ENCODE peak calls at places on chromosomes 4 and X, in ten cellular contexts. One of them, this sample, is unnamed.

GRCh38 chr4:41297832-41298231 is 41.1 kb downstream of the UCHL1 start:
- DNase-seq in thoracic aorta: no peak
- DNase-seq in HL-60: no peak
- DNase-seq in cardiac muscle cell: no peak
- DNase-seq in GM23248: peak
- DNase-seq in A673: no peak
- DNase-seq in endodermal cell: no peak
- DNase-seq in effector memory CD4-positive, alpha-beta T cell: no peak
- DNase-seq in heart right ventricle: no peak
- DNase-seq in AG04450: no peak
- DNase-seq in this sample: no peak

GRCh38 chr4:176066757-176067156 is 1.1 kb downstream of the WDR17 start:
- DNase-seq in A673: no peak
- DNase-seq in heart right ventricle: no peak
- DNase-seq in cardiac muscle cell: no peak
- DNase-seq in HL-60: no peak
- DNase-seq in endodermal cell: no peak
- DNase-seq in GM23248: no peak
- DNase-seq in thoracic aorta: no peak
- DNase-seq in effector memory CD4-positive, alpha-beta T cell: no peak
- DNase-seq in AG04450: no peak
- DNase-seq in this sample: no peak

GRCh38 chrX:136166221-136166855 is 19.0 kb downstream of the FHL1 start:
- DNase-seq in GM23248: peak
- DNase-seq in A673: peak
- DNase-seq in effector memory CD4-positive, alpha-beta T cell: no peak
- DNase-seq in heart right ventricle: peak
- DNase-seq in cardiac muscle cell: peak
- DNase-seq in HL-60: no peak
- DNase-seq in endodermal cell: no peak
- DNase-seq in AG04450: no peak
- DNase-seq in thoracic aorta: no peak
- DNase-seq in this sample: no peak

GRCh38 chr4:85703098-85703497 is 228.1 kb downstream of the ARHGAP24 start:
- DNase-seq in cardiac muscle cell: no peak
- DNase-seq in endodermal cell: no peak
- DNase-seq in GM23248: peak
- DNase-seq in HL-60: no peak
- DNase-seq in heart right ventricle: no peak
- DNase-seq in effector memory CD4-positive, alpha-beta T cell: no peak
- DNase-seq in AG04450: no peak
- DNase-seq in thoracic aorta: no peak
- DNase-seq in A673: no peak
- DNase-seq in this sample: no peak

GRCh38 chr4:125334936-125335335 is 20.2 kb downstream of the FAT4 start:
- DNase-seq in HL-60: no peak
- DNase-seq in endodermal cell: no peak
- DNase-seq in heart right ventricle: no peak
- DNase-seq in GM23248: no peak
- DNase-seq in effector memory CD4-positive, alpha-beta T cell: no peak
- DNase-seq in thoracic aorta: no peak
- DNase-seq in cardiac muscle cell: no peak
- DNase-seq in AG04450: no peak
- DNase-seq in A673: no peak
- DNase-seq in this sample: no peak

GRCh38 chr4:148211533-148211932 is 230.7 kb downstream of the NR3C2 start:
- DNase-seq in A673: no peak
- DNase-seq in cardiac muscle cell: peak
- DNase-seq in heart right ventricle: no peak
- DNase-seq in effector memory CD4-positive, alpha-beta T cell: no peak
- DNase-seq in HL-60: no peak
- DNase-seq in thoracic aorta: no peak
- DNase-seq in AG04450: no peak
- DNase-seq in endodermal cell: no peak
- DNase-seq in GM23248: no peak
- DNase-seq in this sample: no peak

GRCh38 chr4:110055014-110055768 is 142.5 kb downstream of the EGF start:
- DNase-seq in GM23248: peak
- DNase-seq in endodermal cell: no peak
- DNase-seq in thoracic aorta: no peak
- DNase-seq in HL-60: no peak
- DNase-seq in effector memory CD4-positive, alpha-beta T cell: no peak
- DNase-seq in AG04450: no peak
- DNase-seq in heart right ventricle: no peak
- DNase-seq in A673: peak
- DNase-seq in cardiac muscle cell: no peak
- DNase-seq in this sample: no peak

GRCh38 chr4:15809473-15809872 is 31.3 kb downstream of the CD38 start:
- DNase-seq in GM23248: no peak
- DNase-seq in effector memory CD4-positive, alpha-beta T cell: no peak
- DNase-seq in endodermal cell: no peak
- DNase-seq in thoracic aorta: no peak
- DNase-seq in heart right ventricle: no peak
- DNase-seq in A673: no peak
- DNase-seq in AG04450: no peak
- DNase-seq in HL-60: peak
- DNase-seq in cardiac muscle cell: no peak
- DNase-seq in this sample: no peak

GRCh38 chr4:1342003-1342402 is 5.0 kb upstream of the UVSSA start:
- DNase-seq in AG04450: no peak
- DNase-seq in thoracic aorta: no peak
- DNase-seq in effector memory CD4-positive, alpha-beta T cell: no peak
- DNase-seq in A673: no peak
- DNase-seq in endodermal cell: no peak
- DNase-seq in HL-60: no peak
- DNase-seq in cardiac muscle cell: no peak
- DNase-seq in heart right ventricle: no peak
- DNase-seq in GM23248: peak
- DNase-seq in this sample: no peak

GRCh38 chr4:138639018-138639876 is 376.3 kb upstream of the NOCT start:
- DNase-seq in AG04450: no peak
- DNase-seq in heart right ventricle: no peak
- DNase-seq in GM23248: peak
- DNase-seq in effector memory CD4-positive, alpha-beta T cell: no peak
- DNase-seq in thoracic aorta: no peak
- DNase-seq in HL-60: no peak
- DNase-seq in A673: no peak
- DNase-seq in cardiac muscle cell: no peak
- DNase-seq in endodermal cell: no peak
- DNase-seq in this sample: no peak

GRCh38 chr4:74975848-74976824 is 43.2 kb downstream of the PARM1 start:
- DNase-seq in endodermal cell: no peak
- DNase-seq in cardiac muscle cell: no peak
- DNase-seq in HL-60: no peak
- DNase-seq in AG04450: no peak
- DNase-seq in heart right ventricle: no peak
- DNase-seq in A673: no peak
- DNase-seq in effector memory CD4-positive, alpha-beta T cell: no peak
- DNase-seq in thoracic aorta: no peak
- DNase-seq in GM23248: no peak
- DNase-seq in this sample: no peak
- H3K27ac ChIP-seq in endodermal cell: no peak
- H3K27ac ChIP-seq in cardiac muscle cell: no peak
- H3K27ac ChIP-seq in HL-60: no peak
- H3K27ac ChIP-seq in AG04450: no peak
- H3K27ac ChIP-seq in heart right ventricle: no peak
- H3K27ac ChIP-seq in A673: no peak
- H3K27ac ChIP-seq in effector memory CD4-positive, alpha-beta T cell: no peak
- H3K27ac ChIP-seq in thoracic aorta: no peak
- H3K27ac ChIP-seq in GM23248: no peak
- H3K27ac ChIP-seq in this sample: no peak

GRCh38 chr4:56978750-56979303 is at the start of gene POLR2B:
- DNase-seq in HL-60: peak
- DNase-seq in cardiac muscle cell: peak
- DNase-seq in endodermal cell: peak
- DNase-seq in heart right ventricle: peak
- DNase-seq in AG04450: peak
- DNase-seq in effector memory CD4-positive, alpha-beta T cell: peak
- DNase-seq in A673: peak
- DNase-seq in GM23248: peak
- DNase-seq in thoracic aorta: peak
- DNase-seq in this sample: peak

GRCh38 chr4:56976878-56977320 is 507 bp downstream of the NOA1 start:
- DNase-seq in heart right ventricle: no peak
- DNase-seq in AG04450: no peak
- DNase-seq in endodermal cell: peak
- DNase-seq in A673: no peak
- DNase-seq in effector memory CD4-positive, alpha-beta T cell: peak
- DNase-seq in HL-60: peak
- DNase-seq in GM23248: peak
- DNase-seq in thoracic aorta: no peak
- DNase-seq in cardiac muscle cell: peak
- DNase-seq in this sample: peak

GRCh38 chr4:56977321-56978012 is at the start of gene NOA1:
- DNase-seq in AG04450: peak
- DNase-seq in HL-60: peak
- DNase-seq in heart right ventricle: peak
- DNase-seq in cardiac muscle cell: peak
- DNase-seq in A673: peak
- DNase-seq in endodermal cell: peak
- DNase-seq in thoracic aorta: peak
- DNase-seq in effector memory CD4-positive, alpha-beta T cell: peak
- DNase-seq in GM23248: peak
- DNase-seq in this sample: peak

GRCh38 chr4:56979674-56980073 is 978 bp downstream of the POLR2B start:
- DNase-seq in endodermal cell: peak
- DNase-seq in thoracic aorta: no peak
- DNase-seq in effector memory CD4-positive, alpha-beta T cell: peak
- DNase-seq in HL-60: peak
- DNase-seq in GM23248: peak
- DNase-seq in cardiac muscle cell: peak
- DNase-seq in A673: no peak
- DNase-seq in heart right ventricle: no peak
- DNase-seq in AG04450: no peak
- DNase-seq in this sample: no peak

DNA sequence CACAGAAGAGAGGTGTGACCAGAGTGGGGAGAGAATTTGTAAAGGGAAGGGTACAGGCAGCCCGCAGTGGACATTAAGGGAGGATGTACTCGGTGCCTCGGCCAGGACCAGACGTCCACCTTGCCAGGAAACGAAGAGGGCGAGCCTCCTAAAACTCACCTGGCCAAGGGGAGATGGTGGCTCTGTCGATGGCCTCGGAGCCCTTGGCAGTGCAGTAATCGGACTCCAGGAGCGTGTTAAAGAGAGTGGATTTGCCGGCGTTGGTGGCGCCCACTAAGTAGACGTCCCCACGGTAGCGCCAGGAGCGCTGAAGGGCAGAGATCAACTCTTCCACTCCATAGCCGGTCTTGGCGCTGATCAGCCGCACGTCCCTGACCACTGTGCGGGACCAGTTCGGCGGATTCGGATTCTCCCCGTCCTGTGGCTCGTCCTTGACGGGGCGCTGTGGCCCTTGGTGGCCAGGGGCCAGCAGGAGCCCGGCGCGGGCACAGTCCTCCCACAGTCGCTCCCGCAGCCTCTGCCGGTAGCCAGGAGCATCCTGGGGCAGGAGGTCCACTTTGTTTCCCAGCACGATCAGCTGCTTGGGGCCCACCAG is 1.0 kb downstream of the NOA1 start:
- DNase-seq in A673: no peak
- DNase-seq in endodermal cell: no peak
- DNase-seq in GM23248: peak
- DNase-seq in effector memory CD4-positive, alpha-beta T cell: no peak
- DNase-seq in AG04450: no peak
- DNase-seq in heart right ventricle: no peak
- DNase-seq in HL-60: peak
- DNase-seq in thoracic aorta: no peak
- DNase-seq in cardiac muscle cell: peak
- DNase-seq in this sample: no peak
- H3K27ac ChIP-seq in A673: no peak
- H3K27ac ChIP-seq in endodermal cell: no peak
- H3K27ac ChIP-seq in GM23248: no peak
- H3K27ac ChIP-seq in effector memory CD4-positive, alpha-beta T cell: peak
- H3K27ac ChIP-seq in AG04450: no peak
- H3K27ac ChIP-seq in heart right ventricle: peak
- H3K27ac ChIP-seq in HL-60: peak
- H3K27ac ChIP-seq in thoracic aorta: no peak
- H3K27ac ChIP-seq in cardiac muscle cell: no peak
- H3K27ac ChIP-seq in this sample: peak

GRCh38 chr4:172983014-172983413 is 185.6 kb upstream of the GALNT7 start:
- DNase-seq in thoracic aorta: no peak
- DNase-seq in A673: no peak
- DNase-seq in effector memory CD4-positive, alpha-beta T cell: no peak
- DNase-seq in heart right ventricle: no peak
- DNase-seq in HL-60: no peak
- DNase-seq in GM23248: no peak
- DNase-seq in cardiac muscle cell: no peak
- DNase-seq in AG04450: no peak
- DNase-seq in endodermal cell: no peak
- DNase-seq in this sample: no peak
- H3K27ac ChIP-seq in thoracic aorta: peak
- H3K27ac ChIP-seq in A673: no peak
- H3K27ac ChIP-seq in effector memory CD4-positive, alpha-beta T cell: no peak
- H3K27ac ChIP-seq in heart right ventricle: no peak
- H3K27ac ChIP-seq in HL-60: no peak
- H3K27ac ChIP-seq in GM23248: no peak
- H3K27ac ChIP-seq in cardiac muscle cell: no peak
- H3K27ac ChIP-seq in AG04450: no peak
- H3K27ac ChIP-seq in endodermal cell: no peak
- H3K27ac ChIP-seq in this sample: peak

GRCh38 chr4:54076673-54077072 is 12.3 kb upstream of the CHIC2 start:
- DNase-seq in endodermal cell: no peak
- DNase-seq in GM23248: peak
- DNase-seq in cardiac muscle cell: no peak
- DNase-seq in thoracic aorta: no peak
- DNase-seq in A673: no peak
- DNase-seq in HL-60: no peak
- DNase-seq in effector memory CD4-positive, alpha-beta T cell: no peak
- DNase-seq in AG04450: no peak
- DNase-seq in heart right ventricle: no peak
- DNase-seq in this sample: no peak

GRCh38 chr4:54077812-54078211 is 13.4 kb upstream of the CHIC2 start:
- DNase-seq in effector memory CD4-positive, alpha-beta T cell: no peak
- DNase-seq in AG04450: no peak
- DNase-seq in HL-60: no peak
- DNase-seq in cardiac muscle cell: no peak
- DNase-seq in endodermal cell: no peak
- DNase-seq in GM23248: peak
- DNase-seq in thoracic aorta: no peak
- DNase-seq in A673: no peak
- DNase-seq in heart right ventricle: no peak
- DNase-seq in this sample: no peak

GRCh38 chr4:54085284-54085683 is 14.7 kb upstream of the GSX2 start:
- DNase-seq in heart right ventricle: peak
- DNase-seq in endodermal cell: no peak
- DNase-seq in AG04450: peak
- DNase-seq in HL-60: no peak
- DNase-seq in A673: no peak
- DNase-seq in effector memory CD4-positive, alpha-beta T cell: no peak
- DNase-seq in cardiac muscle cell: no peak
- DNase-seq in GM23248: peak
- DNase-seq in thoracic aorta: no peak
- DNase-seq in this sample: no peak

DNA sequence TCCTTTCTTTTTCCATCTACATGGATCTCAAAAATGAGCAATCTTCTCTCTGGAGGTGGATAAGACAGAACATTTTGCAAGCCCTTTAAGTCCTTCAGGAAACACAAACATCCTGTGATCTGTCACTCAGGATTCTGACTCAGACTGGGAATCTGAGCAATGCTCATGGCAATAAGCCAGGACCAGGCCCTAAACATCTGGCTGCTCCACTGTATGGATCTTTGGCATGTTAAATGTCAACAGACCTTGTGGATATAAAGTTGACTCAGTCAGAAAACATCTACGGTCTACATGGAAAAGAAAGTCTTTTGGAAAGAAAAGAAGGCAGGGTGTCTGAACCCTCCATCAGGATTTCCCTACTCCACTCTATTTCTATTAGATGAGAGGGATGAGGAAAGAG is 17.8 kb upstream of the CHIC2 start:
- DNase-seq in A673: peak
- DNase-seq in heart right ventricle: no peak
- DNase-seq in cardiac muscle cell: no peak
- DNase-seq in endodermal cell: no peak
- DNase-seq in AG04450: peak
- DNase-seq in effector memory CD4-positive, alpha-beta T cell: no peak
- DNase-seq in thoracic aorta: no peak
- DNase-seq in HL-60: no peak
- DNase-seq in GM23248: peak
- DNase-seq in this sample: peak
- H3K27ac ChIP-seq in A673: no peak
- H3K27ac ChIP-seq in heart right ventricle: no peak
- H3K27ac ChIP-seq in cardiac muscle cell: no peak
- H3K27ac ChIP-seq in endodermal cell: no peak
- H3K27ac ChIP-seq in AG04450: peak
- H3K27ac ChIP-seq in effector memory CD4-positive, alpha-beta T cell: no peak
- H3K27ac ChIP-seq in thoracic aorta: no peak
- H3K27ac ChIP-seq in HL-60: no peak
- H3K27ac ChIP-seq in GM23248: peak
- H3K27ac ChIP-seq in this sample: peak

This sample was measured in ascending aorta.